ENCODE peak calls at places on chromosomes 3 and 15, in six cellular contexts. U is PC-3, Q is heart left ventricle, B is sigmoid colon, K is AG04450, G is lower lobe of right lung. I is an unnamed sample.
A peak's percentile ranks its signal among the peaks of the same experiment; 100 is the strongest.

GRCh38 chr15:75673426-75674247 is 25.9 kb downstream of the SNX33 start:
- DNase-seq in U (no peak), Q (peak; percentile 89), B (peak; percentile 96), K (no peak), G (peak; percentile 74), I (no peak)

GRCh38 chr3:52385157-52385556 is 59.7 kb downstream of the SEMA3G start:
- DNase-seq in U (peak; percentile 63), Q (no peak), B (no peak), K (no peak), G (no peak), I (no peak)

GRCh38 chr3:40191850-40192448 is 117.6 kb upstream of the EIF1B start:
- DNase-seq in U (peak; percentile 78), Q (peak; percentile 53), B (no peak), K (peak; percentile 10), G (peak; percentile 58), I (peak; percentile 38)

GRCh38 chr3:149371001-149371722 is 6.3 kb downstream of the TM4SF1 start:
- DNase-seq in U (peak; percentile 80), Q (no peak), B (no peak), K (no peak), G (no peak), I (no peak)

GRCh38 chr3:184554470-184554869 is 7.1 kb upstream of the EPHB3 start:
- DNase-seq in U (no peak), Q (no peak), B (no peak), K (no peak), G (no peak), I (no peak)

GRCh38 chr3:10744098-10744465 is 71.9 kb upstream of the SLC6A11 start:
- DNase-seq in U (peak; percentile 25), Q (no peak), B (no peak), K (no peak), G (no peak), I (no peak)

GRCh38 chr3:178325330-178325729 is 210.9 kb upstream of the KCNMB2 start:
- DNase-seq in U (peak; percentile 61), Q (no peak), B (no peak), K (peak; percentile 15), G (no peak), I (no peak)

GRCh38 chr3:94176886-94177285 is 114.0 kb downstream of the NSUN3 start:
- DNase-seq in U (no peak), Q (no peak), B (no peak), K (no peak), G (no peak), I (no peak)

GRCh38 chr3:197407053-197407452 is 108.6 kb upstream of the DLG1 start:
- DNase-seq in U (no peak), Q (no peak), B (no peak), K (no peak), G (no peak), I (no peak)

GRCh38 chr3:24522155-24522579 is 27.5 kb upstream of the THRB start:
- DNase-seq in U (no peak), Q (no peak), B (no peak), K (no peak), G (no peak), I (no peak)

GRCh38 chr3:115120597-115120996 is 26.5 kb downstream of the ZBTB20 start:
- DNase-seq in U (no peak), Q (no peak), B (no peak), K (no peak), G (no peak), I (no peak)

GRCh38 chr3:64133272-64133671 is 92.0 kb downstream of the PRICKLE2 start:
- DNase-seq in U (no peak), Q (no peak), B (no peak), K (no peak), G (no peak), I (no peak)

GRCh38 chr3:188284455-188285212 is 130.7 kb downstream of the LPP start:
- DNase-seq in U (peak; percentile 43), Q (no peak), B (no peak), K (no peak), G (no peak), I (no peak)

GRCh38 chr3:6771171-6771570 is 89.7 kb upstream of the GRM7 start:
- DNase-seq in U (no peak), Q (no peak), B (no peak), K (no peak), G (no peak), I (no peak)

GRCh38 chr15:94205366-94205765 is 26.0 kb upstream of the MCTP2 start:
- DNase-seq in U (no peak), Q (no peak), B (no peak), K (no peak), G (no peak), I (no peak)

GRCh38 chr3:36679384-36680200 is 84.8 kb downstream of the DCLK3 start:
- DNase-seq in U (peak; percentile 82), Q (no peak), B (no peak), K (peak; percentile 58), G (no peak), I (no peak)

GRCh38 chr3:194136519-194137313 is 768 bp downstream of the HES1 start:
- DNase-seq in U (peak; percentile 55), Q (peak; percentile 81), B (peak; percentile 91), K (peak; percentile 38), G (peak; percentile 61), I (peak; percentile 28)

GRCh38 chr3:112127522-112128494 is 5.2 kb downstream of the GCSAM start:
- DNase-seq in U (no peak), Q (no peak), B (no peak), K (no peak), G (no peak), I (no peak)

GRCh38 chr15:59300618-59301139 is 72.0 kb downstream of the MYO1E start:
- DNase-seq in U (no peak), Q (peak; percentile 35), B (no peak), K (no peak), G (no peak), I (no peak)

GRCh38 chr3:135927170-135927569 is 38.4 kb upstream of the PPP2R3A start:
- DNase-seq in U (peak; percentile 78), Q (no peak), B (no peak), K (no peak), G (no peak), I (no peak)

GRCh38 chr15:80991446-80991845 is 1.8 kb upstream of the MESD start:
- DNase-seq in U (peak; percentile 17), Q (peak; percentile 71), B (peak; percentile 89), K (no peak), G (no peak), I (no peak)

GRCh38 chr3:70620367-70620766 is 307.9 kb upstream of the MDFIC2 start:
- DNase-seq in U (no peak), Q (no peak), B (no peak), K (no peak), G (no peak), I (no peak)

GRCh38 chr15:74263473-74263872 is 27.3 kb downstream of the CCDC33 start:
- DNase-seq in U (no peak), Q (no peak), B (no peak), K (no peak), G (no peak), I (no peak)

GRCh38 chr3:168707900-168708299 is 612.2 kb upstream of the GOLIM4 start:
- DNase-seq in U (no peak), Q (no peak), B (no peak), K (no peak), G (no peak), I (no peak)

GRCh38 chr3:71083726-71084131 is 499.8 kb downstream of the FOXP1 start:
- DNase-seq in U (no peak), Q (no peak), B (no peak), K (no peak), G (no peak), I (no peak)

GRCh38 chr3:40464339-40465110 is 7.4 kb downstream of the RPL14 start:
- DNase-seq in U (no peak), Q (no peak), B (no peak), K (no peak), G (no peak), I (no peak)

GRCh38 chr15:39127925-39128617 is 452.8 kb upstream of the THBS1 start:
- DNase-seq in U (peak; percentile 97), Q (no peak), B (no peak), K (peak; percentile 86), G (no peak), I (no peak)

GRCh38 chr15:43775411-43775965 is 1.3 kb downstream of the ELL3 start:
- DNase-seq in U (peak; percentile 95), Q (no peak), B (no peak), K (no peak), G (no peak), I (peak; percentile 54)

GRCh38 chr15:43779016-43779415 is 2.2 kb upstream of the ELL3 start:
- DNase-seq in U (no peak), Q (no peak), B (no peak), K (no peak), G (no peak), I (no peak)

GRCh38 chr15:43776101-43776717 is 557 bp downstream of the ELL3 start:
- DNase-seq in U (peak; percentile 25), Q (no peak), B (no peak), K (no peak), G (peak; percentile 52), I (peak; percentile 58)

GRCh38 chr15:43777293-43777819 is 590 bp upstream of the ELL3 start:
- DNase-seq in U (peak; percentile 77), Q (peak; percentile 79), B (peak; percentile 91), K (no peak), G (peak; percentile 88), I (peak; percentile 90)

GRCh38 chr15:43776718-43777292 is at the start of gene ELL3:
- DNase-seq in U (peak; percentile 83), Q (peak; percentile 79), B (peak; percentile 86), K (no peak), G (peak; percentile 89), I (peak; percentile 89)
- H3K27ac ChIP-seq in U (peak within 1 kb of the TSS; percentile 63), Q (peak within 1 kb of the TSS; percentile 72), B (peak within 1 kb of the TSS; percentile 89), K (peak within 1 kb of the TSS; percentile 25), G (peak within 1 kb of the TSS; percentile 88), I (peak within 1 kb of the TSS; percentile 74)

DNA sequence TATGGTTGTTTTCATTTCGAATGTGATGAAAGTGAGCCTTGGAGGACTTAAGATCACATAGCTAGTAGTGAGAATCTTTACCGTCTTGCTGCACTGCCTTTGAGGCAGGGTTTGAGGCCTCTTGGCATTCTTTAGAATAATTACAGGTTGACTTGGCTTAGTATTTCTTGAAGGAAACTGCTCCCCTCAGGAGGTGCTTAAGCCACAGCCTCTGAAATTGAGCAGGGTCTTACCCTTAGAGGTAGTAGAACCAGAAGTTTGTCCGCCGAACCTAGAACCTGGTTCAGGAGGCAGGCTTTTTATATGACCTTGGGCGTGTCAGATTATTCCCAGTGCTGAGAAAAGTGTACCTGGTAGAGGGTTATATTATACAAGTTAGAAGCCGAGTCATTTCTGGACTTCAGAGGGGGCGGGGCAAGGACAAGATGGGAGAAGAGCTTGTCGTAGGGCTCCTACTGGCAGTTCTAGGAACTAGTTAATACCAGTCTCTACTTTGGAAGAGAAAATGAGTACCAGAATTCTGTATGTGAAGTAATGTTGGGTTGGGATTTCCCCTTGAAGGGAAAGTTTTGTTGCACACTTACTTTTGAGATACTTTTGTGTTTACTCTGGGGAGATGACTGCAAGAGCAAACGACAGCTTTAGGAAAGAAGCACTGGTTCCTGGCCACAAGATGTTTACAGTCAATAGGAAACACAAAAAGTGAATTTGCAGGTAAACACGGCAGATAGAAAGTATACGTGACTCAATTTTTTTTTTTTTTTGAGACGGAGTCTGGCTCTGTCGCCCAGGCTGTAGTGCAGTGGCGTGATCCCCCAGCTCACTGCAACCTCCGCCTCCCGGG is 1.3 kb downstream of the TFG start:
- DNase-seq in U (peak; percentile 80), Q (peak; percentile 32), B (no peak), K (no peak), G (no peak), I (no peak)
- TF ChIP-seq CTCF in U (peak; percentile 60), Q (no peak), B (no peak), K (peak; percentile 61), G (peak; percentile 21), I (no peak)

GRCh38 chr3:65687741-65688140 is 351.0 kb downstream of the MAGI1 start:
- DNase-seq in U (no peak), Q (no peak), B (no peak), K (no peak), G (no peak), I (no peak)
- H3K4me3 ChIP-seq in U (no peak overlapping the region), Q (no peak overlapping the region), B (no peak overlapping the region), K (no peak overlapping the region), G (no peak overlapping the region), I (no peak overlapping the region)

GRCh38 chr3:4387224-4388204 is 79.6 kb downstream of the SUMF1 start:
- DNase-seq in U (no peak), Q (no peak), B (no peak), K (no peak), G (no peak), I (no peak)
- H3K27ac ChIP-seq in U (no peak overlapping the region), Q (no peak overlapping the region), B (no peak overlapping the region), K (no peak overlapping the region), G (no peak overlapping the region), I (no peak overlapping the region)